ENCODE peak calls at places on chromosomes 6 and 20, in six cellular contexts. Z is H7, Y is body of pancreas, T is tibial artery, M is lower leg skin, V is tibial nerve. R is an unnamed sample.

GRCh38 chr6:111478064-111478476 is 4.9 kb downstream of the REV3L start:
- DNase-seq in Z (no peak), Y (no peak), T (no peak), M (no peak), V (no peak), R (no peak)

GRCh38 chr20:51341581-51341980 is 200.9 kb downstream of the NFATC2 start:
- DNase-seq in Z (no peak), Y (no peak), T (no peak), M (no peak), V (no peak), R (no peak)

GRCh38 chr6:113184736-113185135 is 672.4 kb upstream of the MARCKS start:
- DNase-seq in Z (no peak), Y (peak; percentile 78), T (no peak), M (no peak), V (no peak), R (peak; percentile 64)

GRCh38 chr6:35640017-35640664 is 48.6 kb downstream of the FKBP5 start:
- DNase-seq in Z (no peak), Y (no peak), T (no peak), M (no peak), V (no peak), R (no peak)

GRCh38 chr6:153449279-153449678 is 318.2 kb upstream of the RGS17 start:
- DNase-seq in Z (no peak), Y (no peak), T (no peak), M (no peak), V (no peak), R (no peak)

GRCh38 chr6:122869437-122870024 is 80.5 kb downstream of the SMPDL3A start:
- DNase-seq in Z (peak; percentile 66), Y (peak; percentile 39), T (no peak), M (no peak), V (no peak), R (peak; percentile 9)

GRCh38 chr6:129744201-129744879 is 34.4 kb upstream of the ARHGAP18 start:
- DNase-seq in Z (no peak), Y (no peak), T (no peak), M (no peak), V (no peak), R (no peak)

GRCh38 chr20:57173041-57173440 is 93.4 kb downstream of the BMP7 start:
- DNase-seq in Z (no peak), Y (no peak), T (no peak), M (no peak), V (no peak), R (no peak)

GRCh38 chr6:84688187-84688878 is 76.1 kb downstream of the TBX18 start:
- DNase-seq in Z (no peak), Y (no peak), T (no peak), M (no peak), V (no peak), R (no peak)

GRCh38 chr6:143581835-143582480 is 70.4 kb upstream of the FUCA2 start:
- DNase-seq in Z (no peak), Y (no peak), T (no peak), M (no peak), V (no peak), R (no peak)

GRCh38 chr6:116385462-116385807 is 14.7 kb downstream of the DSE start:
- DNase-seq in Z (no peak), Y (no peak), T (no peak), M (no peak), V (no peak), R (no peak)
- H3K4me3 ChIP-seq in Z (no peak overlapping the region), Y (no peak overlapping the region), T (no peak overlapping the region), M (no peak overlapping the region), V (no peak overlapping the region), R (no peak overlapping the region)

GRCh38 chr6:146544783-146545182 is 1.1 kb downstream of the RAB32 start:
- DNase-seq in Z (no peak), Y (no peak), T (no peak), M (no peak), V (no peak), R (no peak)
- H3K4me3 ChIP-seq in Z (peak overlapping the region; percentile 79), Y (no peak overlapping the region), T (peak overlapping the region; percentile 79), M (no peak overlapping the region), V (peak overlapping the region; percentile 59), R (peak overlapping the region; percentile 80)

DNA sequence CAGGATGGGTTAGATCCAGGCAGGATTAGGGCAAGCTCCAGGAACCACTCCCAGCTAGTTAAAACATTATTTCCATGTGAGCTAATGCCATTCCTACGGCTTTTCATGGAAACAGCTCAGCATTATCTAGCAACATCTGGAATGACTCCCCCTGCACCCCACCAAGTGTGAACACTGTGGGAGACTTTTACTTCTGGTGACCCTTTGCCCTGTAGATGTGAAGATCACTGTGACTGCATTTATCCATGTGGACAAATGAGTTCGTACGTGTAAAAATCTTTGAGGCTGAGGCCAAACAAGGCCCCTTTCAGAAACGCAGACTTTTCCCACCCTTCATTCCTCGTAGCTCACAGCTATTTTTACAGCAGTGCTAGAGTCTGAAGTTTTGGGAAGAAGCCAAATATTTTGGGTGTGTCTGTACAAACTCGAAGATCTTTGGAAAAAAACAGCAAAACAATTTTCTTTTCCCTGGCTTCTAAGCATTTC is 221.8 kb upstream of the SOX4 start:
- DNase-seq in Z (no peak), Y (no peak), T (no peak), M (no peak), V (no peak), R (no peak)
- H3K4me3 ChIP-seq in Z (no peak overlapping the region), Y (no peak overlapping the region), T (no peak overlapping the region), M (no peak overlapping the region), V (no peak overlapping the region), R (no peak overlapping the region)

DNA sequence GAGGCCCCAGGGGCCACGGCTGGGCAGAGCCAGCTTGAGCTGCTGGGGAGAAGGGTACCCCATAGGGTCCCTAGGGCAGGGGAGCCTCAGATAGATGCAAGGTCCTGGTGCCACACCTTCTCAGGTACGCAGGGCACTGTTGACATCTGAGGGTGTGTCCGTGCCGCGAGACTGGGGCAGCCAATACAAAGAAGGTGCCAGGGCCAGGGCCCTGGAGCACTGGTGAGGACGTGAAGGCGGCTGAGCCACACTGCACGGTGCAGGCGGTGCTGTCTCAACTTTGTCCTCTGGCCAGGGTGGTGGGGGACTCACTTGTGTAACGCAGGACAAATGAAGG is 649 bp upstream of the LRRC73 start:
- DNase-seq in Z (no peak), Y (no peak), T (no peak), M (no peak), V (no peak), R (no peak)
- H3K4me3 ChIP-seq in Z (peak overlapping the region; percentile 66), Y (no peak overlapping the region), T (peak overlapping the region; percentile 61), M (no peak overlapping the region), V (peak overlapping the region; percentile 58), R (peak overlapping the region; percentile 75)

GRCh38 chr20:35737865-35738333 is 4.2 kb downstream of the RBM39 start:
- DNase-seq in Z (no peak), Y (no peak), T (no peak), M (no peak), V (no peak), R (no peak)
- H3K4me3 ChIP-seq in Z (no peak overlapping the region), Y (no peak overlapping the region), T (no peak overlapping the region), M (no peak overlapping the region), V (no peak overlapping the region), R (no peak overlapping the region)

GRCh38 chr6:136783021-136783420 is 9.3 kb downstream of the MAP3K5 start:
- DNase-seq in Z (no peak), Y (no peak), T (no peak), M (no peak), V (no peak), R (no peak)

GRCh38 chr6:136786708-136787107 is 5.6 kb downstream of the MAP3K5 start:
- DNase-seq in Z (no peak), Y (no peak), T (no peak), M (no peak), V (no peak), R (no peak)

GRCh38 chr6:136784271-136784664 is 8.0 kb downstream of the MAP3K5 start:
- DNase-seq in Z (no peak), Y (no peak), T (no peak), M (no peak), V (no peak), R (no peak)

GRCh38 chr6:136783495-136784270 is 8.6 kb downstream of the MAP3K5 start:
- DNase-seq in Z (no peak), Y (peak; percentile 27), T (peak; percentile 68), M (peak; percentile 22), V (no peak), R (peak; percentile 21)

DNA sequence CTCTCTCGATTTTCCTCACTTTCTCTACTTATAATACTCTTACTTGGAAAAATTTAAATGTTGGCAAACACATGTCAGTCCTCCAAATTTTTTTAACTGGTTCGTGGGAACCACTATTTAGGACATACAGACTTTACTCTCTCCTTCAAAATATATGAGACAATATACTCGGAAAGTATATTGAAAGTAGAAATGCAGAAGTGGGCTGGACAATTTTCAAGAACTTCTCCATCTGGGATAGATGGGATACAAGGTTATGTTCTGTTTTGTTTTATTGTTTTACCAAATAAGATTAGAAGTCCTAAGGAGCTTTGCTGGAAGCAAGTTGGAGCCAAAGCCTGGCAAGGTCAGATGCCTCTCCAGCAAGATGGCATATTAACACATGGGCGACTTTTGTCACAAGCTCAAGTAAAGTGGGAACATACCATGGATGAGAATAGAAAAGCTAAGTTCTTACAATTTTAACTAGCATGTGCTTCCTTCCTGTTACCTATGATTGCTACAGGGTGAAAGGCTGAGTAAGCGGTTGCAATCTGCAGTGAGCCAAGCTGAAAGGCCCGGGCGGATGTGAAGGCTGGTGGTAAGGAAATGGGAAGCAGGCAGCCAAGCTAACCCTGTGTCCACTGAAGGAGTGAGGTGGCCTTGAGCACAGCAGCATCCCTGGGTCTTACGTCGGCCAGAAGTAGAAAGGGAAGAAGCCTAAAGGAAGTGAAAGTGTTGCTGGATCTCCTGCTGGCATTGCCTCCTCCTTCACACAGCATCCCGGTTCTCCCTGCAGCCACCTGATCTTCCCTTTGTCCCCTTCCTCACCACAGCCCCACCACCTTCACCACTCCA is 7.1 kb downstream of the MAP3K5 start:
- DNase-seq in Z (no peak), Y (peak; percentile 59), T (peak; percentile 78), M (peak; percentile 35), V (peak; percentile 21), R (peak; percentile 37)
- H3K4me3 ChIP-seq in Z (no peak overlapping the region), Y (no peak overlapping the region), T (no peak overlapping the region), M (no peak overlapping the region), V (no peak overlapping the region), R (peak overlapping the region; percentile 18)

DNA sequence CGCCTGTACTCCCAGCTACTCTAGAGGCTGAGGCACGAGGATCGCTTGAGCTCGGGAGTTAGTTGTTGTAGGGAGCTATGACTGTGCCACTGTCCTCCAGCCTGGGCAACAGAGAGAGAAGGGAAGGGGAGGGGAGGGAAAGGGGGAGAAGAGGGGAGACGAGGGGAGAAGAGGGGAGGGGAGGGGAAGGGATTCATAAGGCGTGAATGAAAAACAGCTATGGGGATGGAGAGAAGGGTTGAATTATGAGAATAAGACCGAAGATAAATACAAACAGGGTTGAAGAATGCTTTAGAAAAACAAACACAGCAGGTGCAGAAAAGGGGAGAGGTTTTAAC is 106.0 kb downstream of the TRIM27 start:
- DNase-seq in Z (no peak), Y (no peak), T (no peak), M (no peak), V (no peak), R (no peak)
- H3K4me3 ChIP-seq in Z (peak overlapping the region; percentile 20), Y (no peak overlapping the region), T (no peak overlapping the region), M (no peak overlapping the region), V (no peak overlapping the region), R (no peak overlapping the region)

GRCh38 chr20:44928595-44928994 is 18.7 kb downstream of the PABPC1L start:
- DNase-seq in Z (no peak), Y (no peak), T (no peak), M (no peak), V (no peak), R (no peak)
- H3K4me3 ChIP-seq in Z (no peak overlapping the region), Y (no peak overlapping the region), T (no peak overlapping the region), M (no peak overlapping the region), V (no peak overlapping the region), R (no peak overlapping the region)

R was measured in heart right ventricle.